ENCODE peak calls at places on chromosomes 12 and 14, in four cellular contexts. V is HepG2, O is K562, P is GM12878. J is an unnamed sample.
A peak's percentile ranks its signal among the peaks of the same experiment; 100 is the strongest.

GRCh38 chr14:63891148-63891964 is 38.6 kb downstream of the SYNE2 start:
- DNase-seq in V (no peak), O (no peak), P (no peak), J (no peak)

GRCh38 chr12:40819427-40820108 is 127.3 kb downstream of the CNTN1 start:
- DNase-seq in O (no peak), V (no peak), P (no peak), J (no peak)

GRCh38 chr14:101361044-101361443 is 200.3 kb upstream of the DIO3 start:
- DNase-seq in P (no peak), V (no peak), O (no peak), J (no peak)

GRCh38 chr12:73308747-73309146 is 1036.6 kb downstream of the TRHDE start:
- DNase-seq in V (no peak), P (no peak), O (no peak), J (no peak)

GRCh38 chr12:115623764-115624334 is 653.6 kb downstream of the MED13L start:
- DNase-seq in V (no peak), O (no peak), P (no peak), J (no peak)

GRCh38 chr12:65171073-65171472 is 1.7 kb downstream of the LEMD3 start:
- DNase-seq in V (no peak), P (no peak), O (no peak), J (no peak)

GRCh38 chr14:104562606-104563005 is 17.0 kb upstream of the C14orf180 start:
- DNase-seq in V (no peak), P (no peak), O (no peak), J (no peak)

GRCh38 chr12:86660488-86661171 is 404.4 kb upstream of the MGAT4C start:
- DNase-seq in V (no peak), O (no peak), P (no peak), J (peak; percentile 31)

GRCh38 chr14:75343914-75344313 is 65.3 kb downstream of the FOS start:
- DNase-seq in P (no peak), V (no peak), O (no peak), J (no peak)

GRCh38 chr12:132444283-132444682 is 45.7 kb upstream of the FBRSL1 start:
- DNase-seq in V (no peak), O (no peak), P (no peak), J (no peak)

GRCh38 chr12:65510584-65511050 is 232.1 kb downstream of the MSRB3 start:
- DNase-seq in P (no peak), O (no peak), V (peak; percentile 88), J (no peak)

GRCh38 chr12:1605129-1606020 is 11.0 kb upstream of the FBXL14 start:
- DNase-seq in V (peak; percentile 70), O (peak; percentile 70), P (no peak), J (peak; percentile 86)

GRCh38 chr12:76117067-76117691 is 32.7 kb upstream of the NAP1L1 start:
- DNase-seq in P (no peak), V (no peak), O (no peak), J (no peak)

GRCh38 chr14:38171197-38171596 is 36.5 kb upstream of the SSTR1 start:
- DNase-seq in O (no peak), P (no peak), V (no peak), J (no peak)

GRCh38 chr12:84315926-84316325 is 596.7 kb downstream of the SLC6A15 start:
- DNase-seq in P (no peak), V (no peak), O (no peak), J (no peak)

GRCh38 chr12:43331935-43332334 is 220.1 kb downstream of the ADAMTS20 start:
- DNase-seq in O (no peak), P (no peak), V (no peak), J (no peak)

DNA sequence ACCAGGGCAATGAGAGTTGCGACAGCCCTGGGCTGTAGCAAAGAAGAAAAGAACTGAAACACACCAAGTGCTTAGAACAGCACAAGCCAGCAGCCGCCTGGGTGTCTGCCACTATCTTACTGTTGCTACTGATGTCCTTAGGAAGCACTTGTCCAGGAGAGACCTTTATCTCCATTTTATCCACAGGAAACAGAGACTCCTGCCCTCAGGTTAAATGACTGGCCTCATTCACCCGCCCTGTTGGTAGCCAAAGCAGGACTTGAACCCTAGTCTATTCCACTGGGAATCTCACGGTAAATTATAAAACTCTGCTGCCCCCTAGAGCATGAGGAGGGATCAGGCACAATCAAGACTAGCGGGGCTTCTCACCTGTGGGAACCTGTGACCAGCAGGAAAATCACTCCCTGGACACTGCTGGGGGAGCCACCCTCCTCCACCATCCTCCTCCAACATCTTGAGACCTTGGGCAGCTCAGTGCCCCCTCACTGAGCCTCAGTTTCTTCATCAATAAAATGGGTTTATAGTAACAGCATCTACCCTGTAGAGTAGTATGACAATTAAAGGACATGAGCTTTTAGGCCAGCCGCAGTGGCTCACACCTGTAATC is 20.5 kb upstream of the TESC start:
- DNase-seq in V (peak; percentile 59), P (no peak), O (peak; percentile 76), J (peak; percentile 56)
- TF ChIP-seq POLR2AphosphoS2 in V (no peak), P (no peak), O (no peak), J (no peak)

DNA sequence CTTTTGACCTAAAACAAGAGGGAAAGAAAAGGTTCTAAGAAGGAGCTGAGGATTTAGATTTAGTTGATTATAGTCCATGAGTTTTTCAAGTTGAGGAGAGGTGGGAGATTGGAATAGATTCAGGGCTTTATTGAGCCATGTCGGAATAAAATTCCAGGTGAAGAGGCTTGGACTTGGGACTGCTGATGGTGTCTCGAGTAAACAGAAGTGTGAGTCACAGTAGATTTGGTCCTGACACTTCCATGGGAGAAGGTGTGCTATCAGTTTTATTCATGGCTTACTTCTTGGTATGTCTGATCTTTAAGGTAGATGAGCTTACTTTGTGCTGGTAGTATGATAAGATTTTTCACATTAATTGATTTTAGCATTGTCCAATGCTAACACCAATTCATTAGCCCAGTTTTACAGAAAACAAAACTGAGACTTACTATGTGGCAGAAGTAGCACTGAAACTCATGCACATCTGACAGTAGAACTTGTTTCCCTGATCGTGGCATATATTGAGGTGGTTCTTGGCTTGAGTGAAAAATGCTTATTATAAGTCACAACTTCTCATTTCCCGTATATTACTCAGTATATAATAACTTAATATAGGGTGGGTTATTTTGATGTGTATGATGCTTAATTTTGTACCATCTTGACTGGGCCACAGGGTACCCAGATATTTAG is 172.4 kb upstream of the IGF1 start:
- DNase-seq in O (no peak), V (no peak), P (no peak), J (no peak)
- TF ChIP-seq POLR2AphosphoS2 in O (no peak), V (no peak), P (no peak), J (no peak)

GRCh38 chr12:3713483-3713882 is 39.4 kb downstream of the CRACR2A start:
- DNase-seq in O (no peak), P (no peak), V (no peak), J (no peak)

GRCh38 chr12:3718100-3718499 is 34.8 kb downstream of the CRACR2A start:
- DNase-seq in P (no peak), O (no peak), V (no peak), J (no peak)

GRCh38 chr12:3720772-3721171 is 32.1 kb downstream of the CRACR2A start:
- DNase-seq in O (no peak), P (no peak), V (no peak), J (no peak)

GRCh38 chr12:3715999-3716398 is 36.9 kb downstream of the CRACR2A start:
- DNase-seq in V (peak; percentile 15), P (no peak), O (no peak), J (no peak)

GRCh38 chr12:3717283-3717974 is 35.5 kb downstream of the CRACR2A start:
- DNase-seq in O (no peak), P (no peak), V (no peak), J (no peak)
- TF ChIP-seq POLR2AphosphoS2 in O (no peak), P (no peak), V (no peak), J (no peak)

GRCh38 chr12:110073049-110073831 is 24.9 kb upstream of the C12orf76 start:
- DNase-seq in V (no peak), O (no peak), P (no peak), J (no peak)
- TF ChIP-seq POLR2AphosphoS2 in V (no peak), O (no peak), P (no peak), J (no peak)